ENCODE peak calls at places on chromosomes 6 and 20, in nine cellular contexts. One of them, this sample, is unnamed.

GRCh38 chr6:99933129-99933528 is 60.9 kb downstream of the MCHR2 start:
- DNase-seq in WTC11: no peak
- DNase-seq in T-cell: no peak
- DNase-seq in ascending aorta: no peak
- DNase-seq in activated CD4-positive, alpha-beta T cell treated with anti-CD3 and anti-CD28 coated beads for 48 hours: no peak
- DNase-seq in fibroblast of mammary gland: peak; percentile 55
- DNase-seq in IMR-90: peak; percentile 83
- DNase-seq in heart left ventricle: no peak
- DNase-seq in NCI-H774: no peak
- DNase-seq in this sample: no peak

GRCh38 chr6:84554706-84555105 is 209.7 kb downstream of the TBX18 start:
- DNase-seq in NCI-H774: no peak
- DNase-seq in WTC11: no peak
- DNase-seq in heart left ventricle: no peak
- DNase-seq in fibroblast of mammary gland: peak; percentile 27
- DNase-seq in activated CD4-positive, alpha-beta T cell treated with anti-CD3 and anti-CD28 coated beads for 48 hours: no peak
- DNase-seq in ascending aorta: no peak
- DNase-seq in T-cell: no peak
- DNase-seq in IMR-90: no peak
- DNase-seq in this sample: no peak

GRCh38 chr20:17790308-17790707 is 90.5 kb downstream of the BANF2 start:
- DNase-seq in ascending aorta: no peak
- DNase-seq in heart left ventricle: no peak
- DNase-seq in NCI-H774: no peak
- DNase-seq in WTC11: no peak
- DNase-seq in IMR-90: peak; percentile 4
- DNase-seq in T-cell: no peak
- DNase-seq in activated CD4-positive, alpha-beta T cell treated with anti-CD3 and anti-CD28 coated beads for 48 hours: no peak
- DNase-seq in fibroblast of mammary gland: no peak
- DNase-seq in this sample: no peak

GRCh38 chr6:134537146-134537555 is 219.2 kb upstream of the SGK1 start:
- DNase-seq in fibroblast of mammary gland: peak; percentile 96
- DNase-seq in activated CD4-positive, alpha-beta T cell treated with anti-CD3 and anti-CD28 coated beads for 48 hours: no peak
- DNase-seq in WTC11: no peak
- DNase-seq in heart left ventricle: no peak
- DNase-seq in NCI-H774: no peak
- DNase-seq in ascending aorta: no peak
- DNase-seq in IMR-90: peak; percentile 97
- DNase-seq in T-cell: no peak
- DNase-seq in this sample: no peak

GRCh38 chr6:115969930-115970273 is 90.8 kb downstream of the FRK start:
- DNase-seq in NCI-H774: no peak
- DNase-seq in ascending aorta: no peak
- DNase-seq in fibroblast of mammary gland: peak; percentile 38
- DNase-seq in WTC11: no peak
- DNase-seq in IMR-90: peak; percentile 6
- DNase-seq in heart left ventricle: no peak
- DNase-seq in T-cell: no peak
- DNase-seq in activated CD4-positive, alpha-beta T cell treated with anti-CD3 and anti-CD28 coated beads for 48 hours: no peak
- DNase-seq in this sample: no peak

GRCh38 chr20:54146672-54147071 is 27.1 kb downstream of the CYP24A1 start:
- DNase-seq in T-cell: no peak
- DNase-seq in activated CD4-positive, alpha-beta T cell treated with anti-CD3 and anti-CD28 coated beads for 48 hours: no peak
- DNase-seq in NCI-H774: no peak
- DNase-seq in WTC11: no peak
- DNase-seq in fibroblast of mammary gland: no peak
- DNase-seq in IMR-90: no peak
- DNase-seq in ascending aorta: no peak
- DNase-seq in heart left ventricle: no peak
- DNase-seq in this sample: no peak

GRCh38 chr6:41726876-41727275 is 8.5 kb downstream of the TFEB start:
- DNase-seq in ascending aorta: no peak
- DNase-seq in fibroblast of mammary gland: no peak
- DNase-seq in T-cell: no peak
- DNase-seq in heart left ventricle: no peak
- DNase-seq in IMR-90: no peak
- DNase-seq in activated CD4-positive, alpha-beta T cell treated with anti-CD3 and anti-CD28 coated beads for 48 hours: no peak
- DNase-seq in NCI-H774: no peak
- DNase-seq in WTC11: no peak
- DNase-seq in this sample: no peak

GRCh38 chr6:90765895-90766294 is 179.0 kb upstream of the MAP3K7 start:
- DNase-seq in IMR-90: no peak
- DNase-seq in activated CD4-positive, alpha-beta T cell treated with anti-CD3 and anti-CD28 coated beads for 48 hours: no peak
- DNase-seq in ascending aorta: no peak
- DNase-seq in WTC11: no peak
- DNase-seq in NCI-H774: peak; percentile 74
- DNase-seq in heart left ventricle: no peak
- DNase-seq in fibroblast of mammary gland: no peak
- DNase-seq in T-cell: no peak
- DNase-seq in this sample: peak; percentile 88